ENCODE peak calls at places on chromosomes 6 and 20, in nine cellular contexts. One of them, this sample, is unnamed.

GRCh38 chr20:45963059-45964011 is 8.7 kb downstream of the ZNF335 start:
- DNase-seq in tibial nerve: peak; percentile 50
- DNase-seq in uterus: no peak
- DNase-seq in transverse colon: no peak
- DNase-seq in GM12892: no peak
- DNase-seq in heart left ventricle: no peak
- DNase-seq in H1: no peak
- DNase-seq in HCT116: no peak
- DNase-seq in A549: peak; percentile 68
- DNase-seq in this sample: peak; percentile 63

GRCh38 chr6:4895971-4896370 is 107.9 kb downstream of the RPP40 start:
- DNase-seq in tibial nerve: no peak
- DNase-seq in uterus: no peak
- DNase-seq in transverse colon: no peak
- DNase-seq in GM12892: no peak
- DNase-seq in heart left ventricle: no peak
- DNase-seq in H1: no peak
- DNase-seq in HCT116: no peak
- DNase-seq in A549: no peak
- DNase-seq in this sample: no peak

GRCh38 chr6:82875573-82876185 is 190.0 kb downstream of the UBE3D start:
- DNase-seq in tibial nerve: no peak
- DNase-seq in uterus: no peak
- DNase-seq in transverse colon: no peak
- DNase-seq in GM12892: no peak
- DNase-seq in heart left ventricle: no peak
- DNase-seq in H1: no peak
- DNase-seq in HCT116: peak; percentile 85
- DNase-seq in A549: peak; percentile 51
- DNase-seq in this sample: no peak

GRCh38 chr20:63373996-63374395 is 12.8 kb upstream of the CHRNA4 start:
- DNase-seq in tibial nerve: no peak
- DNase-seq in uterus: no peak
- DNase-seq in transverse colon: no peak
- DNase-seq in GM12892: no peak
- DNase-seq in heart left ventricle: no peak
- DNase-seq in H1: no peak
- DNase-seq in HCT116: no peak
- DNase-seq in A549: no peak
- DNase-seq in this sample: no peak

GRCh38 chr6:39171489-39172376 is 56.7 kb upstream of the SAYSD1 start:
- DNase-seq in tibial nerve: no peak
- DNase-seq in uterus: no peak
- DNase-seq in transverse colon: no peak
- DNase-seq in GM12892: no peak
- DNase-seq in heart left ventricle: no peak
- DNase-seq in H1: no peak
- DNase-seq in HCT116: no peak
- DNase-seq in A549: no peak
- DNase-seq in this sample: peak; percentile 44

GRCh38 chr6:76633259-76633658 is 560.8 kb upstream of the IMPG1 start:
- DNase-seq in tibial nerve: no peak
- DNase-seq in uterus: no peak
- DNase-seq in transverse colon: no peak
- DNase-seq in GM12892: no peak
- DNase-seq in heart left ventricle: no peak
- DNase-seq in H1: peak; percentile 51
- DNase-seq in HCT116: peak; percentile 12
- DNase-seq in A549: no peak
- DNase-seq in this sample: no peak

GRCh38 chr6:90460067-90460466 is 126.8 kb downstream of the MAP3K7 start:
- DNase-seq in tibial nerve: no peak
- DNase-seq in uterus: no peak
- DNase-seq in transverse colon: no peak
- DNase-seq in GM12892: no peak
- DNase-seq in heart left ventricle: no peak
- DNase-seq in H1: no peak
- DNase-seq in HCT116: no peak
- DNase-seq in A549: no peak
- DNase-seq in this sample: no peak

GRCh38 chr6:77445214-77445613 is 18.1 kb downstream of the HTR1B start:
- DNase-seq in tibial nerve: no peak
- DNase-seq in uterus: no peak
- DNase-seq in transverse colon: no peak
- DNase-seq in GM12892: no peak
- DNase-seq in heart left ventricle: no peak
- DNase-seq in H1: no peak
- DNase-seq in HCT116: no peak
- DNase-seq in A549: no peak
- DNase-seq in this sample: no peak

GRCh38 chr6:52361347-52361944 is 505 bp upstream of the PAQR8 start:
- DNase-seq in tibial nerve: peak; percentile 33
- DNase-seq in uterus: peak; percentile 38
- DNase-seq in transverse colon: peak; percentile 66
- DNase-seq in GM12892: no peak
- DNase-seq in heart left ventricle: peak; percentile 45
- DNase-seq in H1: no peak
- DNase-seq in HCT116: no peak
- DNase-seq in A549: no peak
- DNase-seq in this sample: peak; percentile 64

GRCh38 chr6:21831531-21832291 is 238.2 kb downstream of the SOX4 start:
- DNase-seq in tibial nerve: no peak
- DNase-seq in uterus: peak; percentile 34
- DNase-seq in transverse colon: no peak
- DNase-seq in GM12892: no peak
- DNase-seq in heart left ventricle: no peak
- DNase-seq in H1: no peak
- DNase-seq in HCT116: no peak
- DNase-seq in A549: no peak
- DNase-seq in this sample: no peak

GRCh38 chr6:148218542-148219258 is 123.9 kb upstream of the SASH1 start:
- DNase-seq in tibial nerve: no peak
- DNase-seq in uterus: no peak
- DNase-seq in transverse colon: no peak
- DNase-seq in GM12892: no peak
- DNase-seq in heart left ventricle: peak; percentile 60
- DNase-seq in H1: no peak
- DNase-seq in HCT116: no peak
- DNase-seq in A549: no peak
- DNase-seq in this sample: no peak

GRCh38 chr6:108895591-108895990 is 47.4 kb downstream of the ARMC2 start:
- DNase-seq in tibial nerve: no peak
- DNase-seq in uterus: no peak
- DNase-seq in transverse colon: no peak
- DNase-seq in GM12892: no peak
- DNase-seq in heart left ventricle: no peak
- DNase-seq in H1: no peak
- DNase-seq in HCT116: no peak
- DNase-seq in A549: no peak
- DNase-seq in this sample: no peak

GRCh38 chr6:156776841-156777576 is at the start of gene ARID1B:
- DNase-seq in tibial nerve: peak; percentile 75
- DNase-seq in uterus: peak; percentile 84
- DNase-seq in transverse colon: peak; percentile 88
- DNase-seq in GM12892: peak; percentile 67
- DNase-seq in heart left ventricle: peak; percentile 91
- DNase-seq in H1: peak; percentile 72
- DNase-seq in HCT116: no peak
- DNase-seq in A549: peak; percentile 75
- DNase-seq in this sample: peak; percentile 92

GRCh38 chr6:156779206-156780116 is 2.3 kb downstream of the ARID1B start:
- DNase-seq in tibial nerve: peak; percentile 19
- DNase-seq in uterus: peak; percentile 42
- DNase-seq in transverse colon: peak; percentile 49
- DNase-seq in GM12892: peak; percentile 22
- DNase-seq in heart left ventricle: peak; percentile 57
- DNase-seq in H1: peak; percentile 63
- DNase-seq in HCT116: no peak
- DNase-seq in A549: peak; percentile 40
- DNase-seq in this sample: peak; percentile 86

GRCh38 chr6:156777577-156777865 is 343 bp downstream of the ARID1B start:
- DNase-seq in tibial nerve: no peak
- DNase-seq in uterus: no peak
- DNase-seq in transverse colon: no peak
- DNase-seq in GM12892: no peak
- DNase-seq in heart left ventricle: no peak
- DNase-seq in H1: no peak
- DNase-seq in HCT116: no peak
- DNase-seq in A549: no peak
- DNase-seq in this sample: no peak

GRCh38 chr6:156778615-156779205 is 1.5 kb downstream of the ARID1B start:
- DNase-seq in tibial nerve: peak; percentile 23
- DNase-seq in uterus: peak; percentile 60
- DNase-seq in transverse colon: peak; percentile 65
- DNase-seq in GM12892: no peak
- DNase-seq in heart left ventricle: peak; percentile 64
- DNase-seq in H1: peak; percentile 64
- DNase-seq in HCT116: no peak
- DNase-seq in A549: peak; percentile 42
- DNase-seq in this sample: peak; percentile 80

GRCh38 chr6:156777866-156778614 is 862 bp downstream of the ARID1B start:
- DNase-seq in tibial nerve: peak; percentile 29
- DNase-seq in uterus: peak; percentile 39
- DNase-seq in transverse colon: peak; percentile 47
- DNase-seq in GM12892: peak; percentile 46
- DNase-seq in heart left ventricle: peak; percentile 70
- DNase-seq in H1: peak; percentile 67
- DNase-seq in HCT116: no peak
- DNase-seq in A549: peak; percentile 61
- DNase-seq in this sample: peak; percentile 85
- TF ChIP-seq POLR2A in tibial nerve: no peak
- TF ChIP-seq POLR2A in uterus: no peak
- TF ChIP-seq POLR2A in transverse colon: peak; percentile 27
- TF ChIP-seq POLR2A in GM12892: peak; percentile 20
- TF ChIP-seq POLR2A in heart left ventricle: no peak
- TF ChIP-seq POLR2A in H1: no peak
- TF ChIP-seq POLR2A in HCT116: peak; percentile 27
- TF ChIP-seq POLR2A in A549: no peak
- TF ChIP-seq POLR2A in this sample: no peak

GRCh38 chr6:143507358-143508145 is 4.0 kb downstream of the FUCA2 start:
- DNase-seq in tibial nerve: no peak
- DNase-seq in uterus: no peak
- DNase-seq in transverse colon: no peak
- DNase-seq in GM12892: no peak
- DNase-seq in heart left ventricle: no peak
- DNase-seq in H1: no peak
- DNase-seq in HCT116: no peak
- DNase-seq in A549: no peak
- DNase-seq in this sample: no peak

GRCh38 chr6:143514996-143515760 is 3.7 kb upstream of the FUCA2 start:
- DNase-seq in tibial nerve: no peak
- DNase-seq in uterus: no peak
- DNase-seq in transverse colon: no peak
- DNase-seq in GM12892: no peak
- DNase-seq in heart left ventricle: peak; percentile 87
- DNase-seq in H1: no peak
- DNase-seq in HCT116: no peak
- DNase-seq in A549: no peak
- DNase-seq in this sample: peak; percentile 35

GRCh38 chr6:143513410-143513809 is 1.9 kb upstream of the FUCA2 start:
- DNase-seq in tibial nerve: no peak
- DNase-seq in uterus: no peak
- DNase-seq in transverse colon: peak; percentile 65
- DNase-seq in GM12892: no peak
- DNase-seq in heart left ventricle: peak; percentile 23
- DNase-seq in H1: peak; percentile 87
- DNase-seq in HCT116: no peak
- DNase-seq in A549: peak; percentile 18
- DNase-seq in this sample: peak; percentile 55

GRCh38 chr6:143515766-143516355 is 4.3 kb upstream of the FUCA2 start:
- DNase-seq in tibial nerve: no peak
- DNase-seq in uterus: no peak
- DNase-seq in transverse colon: no peak
- DNase-seq in GM12892: no peak
- DNase-seq in heart left ventricle: peak; percentile 27
- DNase-seq in H1: no peak
- DNase-seq in HCT116: no peak
- DNase-seq in A549: no peak
- DNase-seq in this sample: no peak

DNA sequence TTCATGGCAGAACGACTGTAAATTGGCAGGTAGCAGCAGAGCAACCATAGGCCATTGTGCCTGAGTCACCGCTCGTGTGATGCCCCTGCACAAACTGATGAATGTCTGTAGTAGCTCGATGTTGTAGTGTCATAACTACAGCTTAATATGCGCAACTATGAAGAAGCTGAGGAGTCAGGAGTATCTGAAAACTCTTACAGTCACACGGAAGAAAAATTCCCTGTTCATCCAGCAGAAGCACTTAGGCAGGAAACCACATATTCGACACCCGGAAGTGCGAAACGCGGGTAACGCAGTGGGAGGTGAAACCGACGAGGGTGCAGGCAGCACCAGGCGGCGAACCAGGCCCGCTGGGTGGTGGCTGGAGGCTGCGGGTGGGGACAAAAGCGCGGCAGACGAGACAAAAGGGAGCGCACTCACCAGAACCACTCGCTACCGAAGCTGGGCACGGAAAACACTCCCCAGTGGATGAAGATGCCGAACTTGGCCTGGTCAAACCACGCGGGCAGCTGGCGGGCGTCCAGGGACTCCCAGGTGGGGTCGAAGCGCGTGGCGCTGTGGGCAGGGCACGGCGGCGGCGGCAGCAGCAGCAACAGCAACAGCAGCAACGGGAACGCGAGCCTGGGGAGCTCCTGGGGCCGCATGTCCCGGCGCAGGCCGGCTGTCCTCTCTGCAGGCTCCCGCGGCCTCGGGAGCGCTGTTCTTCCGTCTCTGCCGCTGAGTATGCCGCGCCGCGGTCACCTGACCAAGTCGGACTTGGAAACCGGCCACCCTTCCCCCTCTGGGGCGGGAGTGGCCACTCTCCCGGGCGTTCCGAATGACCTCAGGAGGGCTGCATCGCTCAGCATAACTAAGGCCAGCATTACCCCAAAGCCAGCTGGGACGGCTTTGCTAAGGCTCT is at the start of gene FUCA2:
- DNase-seq in tibial nerve: peak; percentile 84
- DNase-seq in uterus: peak; percentile 89
- DNase-seq in transverse colon: peak; percentile 94
- DNase-seq in GM12892: peak; percentile 52
- DNase-seq in heart left ventricle: peak; percentile 96
- DNase-seq in H1: peak; percentile 86
- DNase-seq in HCT116: peak; percentile 57
- DNase-seq in A549: peak; percentile 84
- DNase-seq in this sample: peak; percentile 87
- TF ChIP-seq POLR2A in tibial nerve: peak; percentile 61
- TF ChIP-seq POLR2A in uterus: peak; percentile 67
- TF ChIP-seq POLR2A in transverse colon: peak; percentile 93
- TF ChIP-seq POLR2A in GM12892: peak; percentile 79
- TF ChIP-seq POLR2A in heart left ventricle: peak; percentile 65
- TF ChIP-seq POLR2A in H1: peak; percentile 98
- TF ChIP-seq POLR2A in HCT116: peak; percentile 85
- TF ChIP-seq POLR2A in A549: peak; percentile 39
- TF ChIP-seq POLR2A in this sample: peak; percentile 91

GRCh38 chr6:157665172-157665571 is 157.9 kb upstream of the SNX9 start:
- DNase-seq in tibial nerve: no peak
- DNase-seq in uterus: no peak
- DNase-seq in transverse colon: no peak
- DNase-seq in GM12892: no peak
- DNase-seq in heart left ventricle: no peak
- DNase-seq in H1: no peak
- DNase-seq in HCT116: no peak
- DNase-seq in A549: no peak
- DNase-seq in this sample: no peak
- TF ChIP-seq POLR2A in tibial nerve: no peak
- TF ChIP-seq POLR2A in uterus: no peak
- TF ChIP-seq POLR2A in transverse colon: no peak
- TF ChIP-seq POLR2A in GM12892: no peak
- TF ChIP-seq POLR2A in heart left ventricle: no peak
- TF ChIP-seq POLR2A in H1: no peak
- TF ChIP-seq POLR2A in HCT116: no peak
- TF ChIP-seq POLR2A in A549: no peak
- TF ChIP-seq POLR2A in this sample: no peak

GRCh38 chr6:31632279-31632946 is 11.9 kb downstream of the PRRC2A start:
- DNase-seq in tibial nerve: no peak
- DNase-seq in uterus: no peak
- DNase-seq in transverse colon: no peak
- DNase-seq in GM12892: no peak
- DNase-seq in heart left ventricle: no peak
- DNase-seq in H1: no peak
- DNase-seq in HCT116: no peak
- DNase-seq in A549: no peak
- DNase-seq in this sample: no peak
- TF ChIP-seq POLR2A in tibial nerve: no peak
- TF ChIP-seq POLR2A in uterus: no peak
- TF ChIP-seq POLR2A in transverse colon: no peak
- TF ChIP-seq POLR2A in GM12892: peak; percentile 55
- TF ChIP-seq POLR2A in heart left ventricle: no peak
- TF ChIP-seq POLR2A in H1: peak; percentile 42
- TF ChIP-seq POLR2A in HCT116: no peak
- TF ChIP-seq POLR2A in A549: no peak
- TF ChIP-seq POLR2A in this sample: peak; percentile 18